ENCODE peak calls at places on chromosomes 4 and X, in ten cellular contexts. One of them, this sample, is unnamed.

GRCh38 chr4:172785623-172786022 is 383.0 kb upstream of the GALNT7 start:
- DNase-seq in tibial nerve: no peak
- DNase-seq in GM23338: no peak
- DNase-seq in brain microvascular endothelial cell: no peak
- DNase-seq in uterus: no peak
- DNase-seq in coronary artery: no peak
- DNase-seq in cardiac muscle cell: no peak
- DNase-seq in heart right ventricle: no peak
- DNase-seq in lower lobe of right lung: no peak
- DNase-seq in A673: no peak
- DNase-seq in this sample: no peak

GRCh38 chrX:137031517-137032377 is 2.0 kb downstream of the GPR101 start:
- DNase-seq in tibial nerve: no peak
- DNase-seq in GM23338: peak
- DNase-seq in brain microvascular endothelial cell: peak
- DNase-seq in uterus: no peak
- DNase-seq in coronary artery: no peak
- DNase-seq in cardiac muscle cell: peak
- DNase-seq in heart right ventricle: peak
- DNase-seq in lower lobe of right lung: no peak
- DNase-seq in A673: peak
- DNase-seq in this sample: peak

GRCh38 chr4:80189581-80189955 is 7.7 kb upstream of the PRDM8 start:
- DNase-seq in tibial nerve: no peak
- DNase-seq in GM23338: no peak
- DNase-seq in brain microvascular endothelial cell: no peak
- DNase-seq in uterus: no peak
- DNase-seq in coronary artery: no peak
- DNase-seq in cardiac muscle cell: no peak
- DNase-seq in heart right ventricle: no peak
- DNase-seq in lower lobe of right lung: no peak
- DNase-seq in A673: no peak
- DNase-seq in this sample: no peak

GRCh38 chr4:75498041-75498440 is 16.2 kb downstream of the RCHY1 start:
- DNase-seq in tibial nerve: no peak
- DNase-seq in GM23338: no peak
- DNase-seq in brain microvascular endothelial cell: no peak
- DNase-seq in uterus: no peak
- DNase-seq in coronary artery: no peak
- DNase-seq in cardiac muscle cell: no peak
- DNase-seq in heart right ventricle: no peak
- DNase-seq in lower lobe of right lung: no peak
- DNase-seq in A673: no peak
- DNase-seq in this sample: no peak

GRCh38 chr4:2248044-2248780 is 6.3 kb upstream of the HAUS3 start:
- DNase-seq in tibial nerve: no peak
- DNase-seq in GM23338: no peak
- DNase-seq in brain microvascular endothelial cell: no peak
- DNase-seq in uterus: peak
- DNase-seq in coronary artery: no peak
- DNase-seq in cardiac muscle cell: no peak
- DNase-seq in heart right ventricle: no peak
- DNase-seq in lower lobe of right lung: peak
- DNase-seq in A673: no peak
- DNase-seq in this sample: no peak

GRCh38 chr4:104017213-104017612 is 297.4 kb upstream of the TACR3 start:
- DNase-seq in tibial nerve: no peak
- DNase-seq in GM23338: no peak
- DNase-seq in brain microvascular endothelial cell: no peak
- DNase-seq in uterus: no peak
- DNase-seq in coronary artery: no peak
- DNase-seq in cardiac muscle cell: no peak
- DNase-seq in heart right ventricle: no peak
- DNase-seq in lower lobe of right lung: no peak
- DNase-seq in A673: no peak
- DNase-seq in this sample: no peak

GRCh38 chr4:8002525-8003309 is 63.1 kb upstream of the AFAP1 start:
- DNase-seq in tibial nerve: no peak
- DNase-seq in GM23338: no peak
- DNase-seq in brain microvascular endothelial cell: no peak
- DNase-seq in uterus: no peak
- DNase-seq in coronary artery: no peak
- DNase-seq in cardiac muscle cell: peak
- DNase-seq in heart right ventricle: no peak
- DNase-seq in lower lobe of right lung: no peak
- DNase-seq in A673: no peak
- DNase-seq in this sample: no peak

GRCh38 chrX:109856974-109857373 is 123.9 kb upstream of the ACSL4 start:
- DNase-seq in tibial nerve: peak
- DNase-seq in GM23338: peak
- DNase-seq in brain microvascular endothelial cell: no peak
- DNase-seq in uterus: no peak
- DNase-seq in coronary artery: no peak
- DNase-seq in cardiac muscle cell: peak
- DNase-seq in heart right ventricle: no peak
- DNase-seq in lower lobe of right lung: no peak
- DNase-seq in A673: peak
- DNase-seq in this sample: peak

GRCh38 chr4:176988226-176988625 is 195.5 kb upstream of the VEGFC start:
- DNase-seq in tibial nerve: no peak
- DNase-seq in GM23338: no peak
- DNase-seq in brain microvascular endothelial cell: peak
- DNase-seq in uterus: no peak
- DNase-seq in coronary artery: no peak
- DNase-seq in cardiac muscle cell: no peak
- DNase-seq in heart right ventricle: no peak
- DNase-seq in lower lobe of right lung: no peak
- DNase-seq in A673: peak
- DNase-seq in this sample: peak

GRCh38 chr4:140308366-140309123 is 64.9 kb upstream of the SCOC start:
- DNase-seq in tibial nerve: no peak
- DNase-seq in GM23338: no peak
- DNase-seq in brain microvascular endothelial cell: peak
- DNase-seq in uterus: peak
- DNase-seq in coronary artery: peak
- DNase-seq in cardiac muscle cell: peak
- DNase-seq in heart right ventricle: peak
- DNase-seq in lower lobe of right lung: no peak
- DNase-seq in A673: no peak
- DNase-seq in this sample: peak
- H3K4me3 ChIP-seq in tibial nerve: no peak
- H3K4me3 ChIP-seq in GM23338: no peak
- H3K4me3 ChIP-seq in brain microvascular endothelial cell: no peak
- H3K4me3 ChIP-seq in uterus: no peak
- H3K4me3 ChIP-seq in coronary artery: peak
- H3K4me3 ChIP-seq in cardiac muscle cell: no peak
- H3K4me3 ChIP-seq in heart right ventricle: no peak
- H3K4me3 ChIP-seq in lower lobe of right lung: no peak
- H3K4me3 ChIP-seq in A673: no peak
- H3K4me3 ChIP-seq in this sample: no peak

GRCh38 chrX:85109235-85109634 is 105.6 kb downstream of the APOOL start:
- DNase-seq in tibial nerve: no peak
- DNase-seq in GM23338: peak
- DNase-seq in brain microvascular endothelial cell: no peak
- DNase-seq in uterus: no peak
- DNase-seq in coronary artery: no peak
- DNase-seq in cardiac muscle cell: no peak
- DNase-seq in heart right ventricle: no peak
- DNase-seq in lower lobe of right lung: no peak
- DNase-seq in A673: peak
- DNase-seq in this sample: no peak

GRCh38 chrX:85112270-85112669 is 108.6 kb downstream of the APOOL start:
- DNase-seq in tibial nerve: no peak
- DNase-seq in GM23338: no peak
- DNase-seq in brain microvascular endothelial cell: no peak
- DNase-seq in uterus: no peak
- DNase-seq in coronary artery: no peak
- DNase-seq in cardiac muscle cell: no peak
- DNase-seq in heart right ventricle: no peak
- DNase-seq in lower lobe of right lung: no peak
- DNase-seq in A673: no peak
- DNase-seq in this sample: no peak

GRCh38 chrX:85114171-85114570 is 110.5 kb downstream of the APOOL start:
- DNase-seq in tibial nerve: no peak
- DNase-seq in GM23338: no peak
- DNase-seq in brain microvascular endothelial cell: no peak
- DNase-seq in uterus: no peak
- DNase-seq in coronary artery: no peak
- DNase-seq in cardiac muscle cell: no peak
- DNase-seq in heart right ventricle: no peak
- DNase-seq in lower lobe of right lung: no peak
- DNase-seq in A673: no peak
- DNase-seq in this sample: no peak

GRCh38 chrX:85113746-85114145 is 110.1 kb downstream of the APOOL start:
- DNase-seq in tibial nerve: no peak
- DNase-seq in GM23338: no peak
- DNase-seq in brain microvascular endothelial cell: no peak
- DNase-seq in uterus: no peak
- DNase-seq in coronary artery: no peak
- DNase-seq in cardiac muscle cell: no peak
- DNase-seq in heart right ventricle: no peak
- DNase-seq in lower lobe of right lung: no peak
- DNase-seq in A673: no peak
- DNase-seq in this sample: no peak

GRCh38 chrX:85111347-85111746 is 107.7 kb downstream of the APOOL start:
- DNase-seq in tibial nerve: peak
- DNase-seq in GM23338: peak
- DNase-seq in brain microvascular endothelial cell: no peak
- DNase-seq in uterus: no peak
- DNase-seq in coronary artery: no peak
- DNase-seq in cardiac muscle cell: peak
- DNase-seq in heart right ventricle: no peak
- DNase-seq in lower lobe of right lung: no peak
- DNase-seq in A673: peak
- DNase-seq in this sample: no peak
- TF ChIP-seq CTCF in tibial nerve: peak
- TF ChIP-seq CTCF in GM23338: no peak
- TF ChIP-seq CTCF in brain microvascular endothelial cell: peak
- TF ChIP-seq CTCF in uterus: peak
- TF ChIP-seq CTCF in coronary artery: peak
- TF ChIP-seq CTCF in cardiac muscle cell: peak
- TF ChIP-seq CTCF in heart right ventricle: peak
- TF ChIP-seq CTCF in lower lobe of right lung: peak
- TF ChIP-seq CTCF in A673: peak
- TF ChIP-seq CTCF in this sample: peak

GRCh38 chr4:185764880-185765279 is 47.1 kb downstream of the SORBS2 start:
- DNase-seq in tibial nerve: no peak
- DNase-seq in GM23338: no peak
- DNase-seq in brain microvascular endothelial cell: no peak
- DNase-seq in uterus: no peak
- DNase-seq in coronary artery: no peak
- DNase-seq in cardiac muscle cell: no peak
- DNase-seq in heart right ventricle: no peak
- DNase-seq in lower lobe of right lung: no peak
- DNase-seq in A673: no peak
- DNase-seq in this sample: no peak

GRCh38 chr4:185767528-185767927 is 44.5 kb downstream of the SORBS2 start:
- DNase-seq in tibial nerve: no peak
- DNase-seq in GM23338: no peak
- DNase-seq in brain microvascular endothelial cell: no peak
- DNase-seq in uterus: no peak
- DNase-seq in coronary artery: no peak
- DNase-seq in cardiac muscle cell: no peak
- DNase-seq in heart right ventricle: no peak
- DNase-seq in lower lobe of right lung: no peak
- DNase-seq in A673: no peak
- DNase-seq in this sample: no peak

GRCh38 chr4:185758807-185759206 is 53.2 kb downstream of the SORBS2 start:
- DNase-seq in tibial nerve: no peak
- DNase-seq in GM23338: no peak
- DNase-seq in brain microvascular endothelial cell: no peak
- DNase-seq in uterus: no peak
- DNase-seq in coronary artery: no peak
- DNase-seq in cardiac muscle cell: no peak
- DNase-seq in heart right ventricle: no peak
- DNase-seq in lower lobe of right lung: no peak
- DNase-seq in A673: no peak
- DNase-seq in this sample: no peak

DNA sequence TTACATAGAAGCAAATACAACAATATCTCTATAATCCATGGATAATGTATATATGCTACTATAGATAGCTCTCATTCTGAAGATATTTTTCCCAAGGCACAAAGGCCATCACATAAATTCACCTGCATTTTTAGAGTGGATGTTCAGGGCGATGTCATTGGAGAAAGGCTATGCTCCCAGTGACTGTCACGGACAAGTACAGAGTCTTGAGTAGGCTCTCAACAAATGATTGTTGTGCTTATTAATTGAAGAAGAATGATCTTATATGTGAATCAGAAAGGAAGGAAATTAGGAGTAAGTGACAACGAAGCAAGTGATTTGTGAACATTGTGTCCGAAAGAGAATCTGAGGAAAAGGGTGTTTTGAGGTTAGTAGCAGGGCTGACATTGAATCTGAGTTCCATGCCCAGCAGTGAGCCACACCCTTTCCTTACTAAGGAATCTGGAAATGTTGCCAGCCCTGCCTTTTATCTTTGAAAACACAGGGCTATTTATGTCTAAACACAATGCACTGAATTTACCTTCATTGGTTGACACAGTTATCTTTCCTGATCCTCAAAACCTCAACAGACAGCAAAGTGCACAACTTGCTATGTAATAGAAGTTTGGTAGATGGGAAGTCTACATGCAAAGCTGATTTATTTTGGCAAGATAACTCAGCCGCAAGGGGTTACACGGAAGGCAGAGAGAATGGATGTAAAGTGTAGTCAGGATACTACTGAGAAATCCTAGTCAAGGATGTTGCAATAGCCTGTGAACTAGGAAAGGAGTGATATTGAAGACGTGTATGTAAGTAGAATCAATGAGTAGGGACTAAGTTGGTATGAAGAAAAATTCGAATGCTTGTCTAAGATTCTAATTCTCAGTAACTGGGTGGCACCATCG is 50.4 kb downstream of the SORBS2 start:
- DNase-seq in tibial nerve: no peak
- DNase-seq in GM23338: no peak
- DNase-seq in brain microvascular endothelial cell: no peak
- DNase-seq in uterus: no peak
- DNase-seq in coronary artery: no peak
- DNase-seq in cardiac muscle cell: no peak
- DNase-seq in heart right ventricle: no peak
- DNase-seq in lower lobe of right lung: no peak
- DNase-seq in A673: no peak
- DNase-seq in this sample: no peak
- H3K4me3 ChIP-seq in tibial nerve: no peak
- H3K4me3 ChIP-seq in GM23338: no peak
- H3K4me3 ChIP-seq in brain microvascular endothelial cell: no peak
- H3K4me3 ChIP-seq in uterus: no peak
- H3K4me3 ChIP-seq in coronary artery: peak
- H3K4me3 ChIP-seq in cardiac muscle cell: no peak
- H3K4me3 ChIP-seq in heart right ventricle: no peak
- H3K4me3 ChIP-seq in lower lobe of right lung: peak
- H3K4me3 ChIP-seq in A673: no peak
- H3K4me3 ChIP-seq in this sample: no peak

DNA sequence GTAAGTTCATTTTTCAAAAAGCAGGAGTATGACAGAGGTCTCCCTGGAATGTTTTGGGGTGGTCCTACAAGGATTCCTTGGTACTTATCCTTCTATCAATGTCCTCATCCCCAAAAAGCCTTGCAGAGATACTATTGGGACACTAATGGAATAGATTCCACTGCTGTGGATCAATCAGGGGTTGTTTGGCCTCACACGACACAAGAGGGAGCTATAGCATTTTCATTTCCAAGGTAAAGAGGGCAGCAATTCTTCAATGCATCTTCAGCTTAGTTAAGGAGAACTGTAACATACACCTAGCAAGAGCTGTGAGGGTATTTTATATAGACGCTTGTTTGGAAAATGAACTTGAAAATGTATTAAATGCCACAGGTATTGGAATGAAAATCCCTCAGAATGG is 50.9 kb downstream of the USP26 start:
- DNase-seq in tibial nerve: no peak
- DNase-seq in GM23338: peak
- DNase-seq in brain microvascular endothelial cell: peak
- DNase-seq in uterus: no peak
- DNase-seq in coronary artery: no peak
- DNase-seq in cardiac muscle cell: peak
- DNase-seq in heart right ventricle: no peak
- DNase-seq in lower lobe of right lung: no peak
- DNase-seq in A673: peak
- DNase-seq in this sample: peak
- TF ChIP-seq CTCF in tibial nerve: no peak
- TF ChIP-seq CTCF in GM23338: peak
- TF ChIP-seq CTCF in brain microvascular endothelial cell: peak
- TF ChIP-seq CTCF in uterus: no peak
- TF ChIP-seq CTCF in coronary artery: no peak
- TF ChIP-seq CTCF in cardiac muscle cell: no peak
- TF ChIP-seq CTCF in heart right ventricle: no peak
- TF ChIP-seq CTCF in lower lobe of right lung: no peak
- TF ChIP-seq CTCF in A673: peak
- TF ChIP-seq CTCF in this sample: no peak

This sample was measured in foreskin fibroblast.